ENCODE peak calls at places on chromosome 16, in four cellular contexts. L is pons, G is neural progenitor cell, J is A172. O is an unnamed sample.

GRCh38 chr16:56424791-56425438 is 430 bp downstream of the AMFR start:
- DNase-seq in L (no peak), G (no peak), J (no peak), O (peak)

GRCh38 chr16:69937465-69937951 is 13.6 kb upstream of the CLEC18A start:
- DNase-seq in L (peak), G (peak), J (no peak), O (peak)

GRCh38 chr16:3950343-3951193 is 70.1 kb upstream of the CREBBP start:
- DNase-seq in L (no peak), G (no peak), J (peak), O (no peak)

GRCh38 chr16:86707171-86707570 is 128.8 kb downstream of the FOXL1 start:
- DNase-seq in L (no peak), G (no peak), J (no peak), O (no peak)

GRCh38 chr16:82630688-82631087 is 3.9 kb downstream of the CDH13 start:
- DNase-seq in L (no peak), G (no peak), J (no peak), O (no peak)

GRCh38 chr16:67022531-67023214 is 6.3 kb upstream of the CBFB start:
- DNase-seq in L (no peak), G (no peak), J (no peak), O (no peak)

GRCh38 chr16:457732-458400 is 32.4 kb downstream of the RAB11FIP3 start:
- DNase-seq in L (peak), G (no peak), J (no peak), O (no peak)

GRCh38 chr16:78211951-78212350 is 112.5 kb downstream of the WWOX start:
- DNase-seq in L (no peak), G (no peak), J (no peak), O (no peak)

GRCh38 chr16:6020162-6020980 is 922.8 kb upstream of the EEF2KMT start:
- DNase-seq in L (no peak), G (peak), J (no peak), O (peak)

GRCh38 chr16:83627996-83628395 is 179.8 kb upstream of the HSBP1 start:
- DNase-seq in L (no peak), G (no peak), J (no peak), O (no peak)

GRCh38 chr16:12587646-12588277 is 215.9 kb downstream of the CPPED1 start:
- DNase-seq in L (no peak), G (no peak), J (no peak), O (no peak)

GRCh38 chr16:25126820-25127232 is 15.3 kb downstream of the LCMT1 start:
- DNase-seq in L (no peak), G (no peak), J (peak), O (no peak)

GRCh38 chr16:70252355-70252988 is 732 bp upstream of the EXOSC6 start:
- DNase-seq in L (no peak), G (peak), J (no peak), O (no peak)

GRCh38 chr16:58510097-58510775 is 5.1 kb upstream of the SETD6 start:
- DNase-seq in L (no peak), G (no peak), J (no peak), O (no peak)

GRCh38 chr16:23967018-23967417 is 131.2 kb downstream of the PRKCB start:
- DNase-seq in L (no peak), G (no peak), J (no peak), O (no peak)

GRCh38 chr16:28110479-28110878 is 47.0 kb upstream of the GSG1L start:
- DNase-seq in L (peak), G (no peak), J (no peak), O (no peak)

GRCh38 chr16:89495121-89495520 is 4.8 kb upstream of the ANKRD11 start:
- DNase-seq in L (no peak), G (no peak), J (peak), O (no peak)